ENCODE peak calls at places on chromosome 18, in nine cellular contexts. Z is activated naive CD4-positive, alpha-beta T cell treated with anti-CD3 and anti-CD28 coated beads for 36 hours; E is activated CD4-positive, alpha-beta T cell treated with anti-CD3 and anti-CD28 coated beads for 24 hours; V is C1 segment of cervical spinal cord; T is stimulated activated naive CD8-positive, alpha-beta T cell treated with anti-CD3 and anti-CD28 coated beads, Interleukin-15, Interleukin-2, amounts not matched to agents 100 U/mL and 50 U/mL, for 24 hours; X is cardiac fibroblast; L is NCI-H446 treated with DMSO at 0.1 percent for 48 hours; Q is RWPE1; W is left ventricle myocardium inferior. O is an unnamed sample.

GRCh38 chr18:12659904-12660605 is 2.1 kb upstream of the SPIRE1 start:
- DNase-seq in Z (peak; percentile 56), E (peak; percentile 3), V (no peak), T (peak; percentile 35), X (peak; percentile 82), L (no peak), Q (peak; percentile 63), W (no peak), O (no peak)

GRCh38 chr18:49076767-49077166 is 126.0 kb upstream of the SMAD7 start:
- DNase-seq in Z (no peak), E (no peak), V (no peak), T (no peak), X (no peak), L (no peak), Q (no peak), W (no peak), O (no peak)

GRCh38 chr18:40935423-40935822 is 1019.6 kb upstream of the PIK3C3 start:
- DNase-seq in Z (no peak), E (no peak), V (no peak), T (no peak), X (peak; percentile 66), L (no peak), Q (peak; percentile 0), W (no peak), O (no peak)

GRCh38 chr18:55102508-55102907 is 143.2 kb upstream of the CCDC68 start:
- DNase-seq in Z (no peak), E (no peak), V (no peak), T (no peak), X (no peak), L (no peak), Q (no peak), W (no peak), O (no peak)

GRCh38 chr18:37846996-37847395 is 281.4 kb upstream of the CELF4 start:
- DNase-seq in Z (no peak), E (no peak), V (no peak), T (no peak), X (no peak), L (no peak), Q (no peak), W (no peak), O (no peak)

GRCh38 chr18:53018791-53019190 is 678.8 kb downstream of the DCC start:
- DNase-seq in Z (no peak), E (no peak), V (no peak), T (no peak), X (peak; percentile 0), L (no peak), Q (no peak), W (no peak), O (no peak)

GRCh38 chr18:48009116-48009825 is 78.8 kb upstream of the SMAD2 start:
- DNase-seq in Z (no peak), E (no peak), V (no peak), T (no peak), X (no peak), L (no peak), Q (no peak), W (no peak), O (no peak)

GRCh38 chr18:21978546-21979170 is 190.7 kb upstream of the GATA6 start:
- DNase-seq in Z (no peak), E (no peak), V (no peak), T (no peak), X (no peak), L (no peak), Q (no peak), W (no peak), O (no peak)

GRCh38 chr18:54742120-54742519 is 86.2 kb upstream of the RAB27B start:
- DNase-seq in Z (no peak), E (no peak), V (no peak), T (no peak), X (peak; percentile 67), L (no peak), Q (no peak), W (no peak), O (no peak)

GRCh38 chr18:5937086-5937485 is 41.8 kb upstream of the TMEM200C start:
- DNase-seq in Z (no peak), E (no peak), V (no peak), T (no peak), X (no peak), L (no peak), Q (no peak), W (no peak), O (no peak)

GRCh38 chr18:62802523-62802922 is 87.2 kb downstream of the PHLPP1 start:
- DNase-seq in Z (no peak), E (no peak), V (no peak), T (no peak), X (peak; percentile 41), L (no peak), Q (no peak), W (no peak), O (no peak)

GRCh38 chr18:44197837-44198236 is 482.9 kb upstream of the SETBP1 start:
- DNase-seq in Z (no peak), E (no peak), V (no peak), T (no peak), X (no peak), L (no peak), Q (no peak), W (no peak), O (no peak)

GRCh38 chr18:9333441-9334350 is 877 bp upstream of the TWSG1 start:
- DNase-seq in Z (no peak), E (peak; percentile 1), V (no peak), T (peak; percentile 40), X (no peak), L (no peak), Q (peak; percentile 6), W (no peak), O (no peak)

GRCh38 chr18:21052385-21052784 is 59.2 kb downstream of the ROCK1 start:
- DNase-seq in Z (no peak), E (no peak), V (no peak), T (no peak), X (no peak), L (no peak), Q (no peak), W (no peak), O (no peak)

GRCh38 chr18:58129019-58129374 is 85.0 kb downstream of the NEDD4L start:
- DNase-seq in Z (no peak), E (no peak), V (no peak), T (no peak), X (no peak), L (no peak), Q (no peak), W (no peak), O (no peak)

GRCh38 chr18:69963196-69963595 is 15.5 kb upstream of the CD226 start:
- DNase-seq in Z (no peak), E (no peak), V (no peak), T (no peak), X (no peak), L (no peak), Q (no peak), W (no peak), O (no peak)

GRCh38 chr18:27685807-27686412 is 491.0 kb downstream of the CDH2 start:
- DNase-seq in Z (peak; percentile 6), E (no peak), V (no peak), T (peak; percentile 3), X (peak; percentile 73), L (peak; percentile 32), Q (peak; percentile 9), W (no peak), O (no peak)

GRCh38 chr18:35099911-35100310 is 58.7 kb downstream of the MAPRE2 start:
- DNase-seq in Z (no peak), E (no peak), V (no peak), T (no peak), X (peak; percentile 58), L (no peak), Q (no peak), W (no peak), O (no peak)

GRCh38 chr18:35672897-35673296 is 91.4 kb downstream of the GALNT1 start:
- DNase-seq in Z (no peak), E (no peak), V (no peak), T (no peak), X (peak; percentile 65), L (no peak), Q (no peak), W (no peak), O (no peak)

O was measured in tibial nerve.